ENCODE peak calls at places on chromosomes 12 and 14, in ten cellular contexts. H is GM23338, Q is lower lobe of right lung, M is GM13976, B is MCF 10A, O is bronchial epithelial cell, D is B cell, P is colonic mucosa, K is sigmoid colon, V is lower leg skin. F is an unnamed sample.

GRCh38 chr14:71165650-71166049 is 258.4 kb downstream of the PCNX1 start:
- DNase-seq in H (no peak), Q (no peak), M (no peak), B (no peak), O (no peak), D (no peak), P (peak; percentile 55), K (no peak), V (peak; percentile 21), F (no peak)

GRCh38 chr14:22613091-22613695 is 15.1 kb downstream of the ABHD4 start:
- DNase-seq in H (peak; percentile 38), Q (no peak), M (no peak), B (no peak), O (no peak), D (no peak), P (peak; percentile 3), K (no peak), V (no peak), F (no peak)

GRCh38 chr12:121345151-121345810 is 6.9 kb downstream of the ANAPC5 start:
- DNase-seq in H (no peak), Q (no peak), M (no peak), B (no peak), O (no peak), D (no peak), P (no peak), K (no peak), V (no peak), F (no peak)

GRCh38 chr14:37623552-37623951 is 28.1 kb downstream of the TTC6 start:
- DNase-seq in H (no peak), Q (no peak), M (no peak), B (peak; percentile 97), O (peak; percentile 98), D (no peak), P (no peak), K (no peak), V (no peak), F (no peak)

GRCh38 chr14:89277229-89277628 is 139.8 kb downstream of the FOXN3 start:
- DNase-seq in H (no peak), Q (no peak), M (no peak), B (no peak), O (no peak), D (no peak), P (no peak), K (no peak), V (no peak), F (no peak)

GRCh38 chr12:121223283-121223946 is 13.5 kb downstream of the P2RX4 start:
- DNase-seq in H (no peak), Q (no peak), M (peak; percentile 51), B (peak; percentile 17), O (no peak), D (no peak), P (peak; percentile 71), K (no peak), V (no peak), F (peak; percentile 88)

GRCh38 chr12:530871-531270 is 71.1 kb downstream of the B4GALNT3 start:
- DNase-seq in H (no peak), Q (no peak), M (no peak), B (no peak), O (no peak), D (no peak), P (no peak), K (no peak), V (no peak), F (no peak)

GRCh38 chr14:90839024-90839888 is 23.0 kb upstream of the TTC7B start:
- DNase-seq in H (no peak), Q (no peak), M (no peak), B (no peak), O (no peak), D (no peak), P (no peak), K (peak; percentile 78), V (peak; percentile 87), F (no peak)

GRCh38 chr12:26632746-26633145 is 200.2 kb downstream of the ITPR2 start:
- DNase-seq in H (no peak), Q (no peak), M (no peak), B (no peak), O (no peak), D (no peak), P (no peak), K (no peak), V (no peak), F (no peak)

GRCh38 chr14:24840204-24840893 is 206.4 kb upstream of the GZMB start:
- DNase-seq in H (no peak), Q (no peak), M (no peak), B (no peak), O (no peak), D (no peak), P (no peak), K (no peak), V (no peak), F (no peak)

GRCh38 chr12:106994579-106995220 is 7.8 kb upstream of the MTERF2 start:
- DNase-seq in H (no peak), Q (no peak), M (no peak), B (no peak), O (no peak), D (no peak), P (no peak), K (no peak), V (no peak), F (no peak)

GRCh38 chr14:76687611-76688372 is 73.5 kb upstream of the VASH1 start:
- DNase-seq in H (no peak), Q (no peak), M (no peak), B (no peak), O (peak; percentile 31), D (no peak), P (peak; percentile 80), K (no peak), V (no peak), F (peak; percentile 28)

GRCh38 chr12:107248187-107248586 is 154.8 kb upstream of the CRY1 start:
- DNase-seq in H (no peak), Q (no peak), M (no peak), B (no peak), O (no peak), D (no peak), P (no peak), K (no peak), V (no peak), F (no peak)

GRCh38 chr14:104639889-104640548 is 35.4 kb upstream of the TMEM179 start:
- DNase-seq in H (peak; percentile 89), Q (peak; percentile 62), M (peak; percentile 90), B (peak; percentile 60), O (peak; percentile 26), D (peak; percentile 50), P (peak; percentile 57), K (peak; percentile 72), V (no peak), F (peak; percentile 95)

GRCh38 chr12:128449146-128449894 is 182.3 kb downstream of the TMEM132C start:
- DNase-seq in H (no peak), Q (no peak), M (no peak), B (no peak), O (peak; percentile 27), D (no peak), P (no peak), K (no peak), V (no peak), F (no peak)

GRCh38 chr12:125110641-125111360 is 45.6 kb downstream of the AACS start:
- DNase-seq in H (no peak), Q (no peak), M (no peak), B (peak; percentile 61), O (no peak), D (no peak), P (peak; percentile 51), K (no peak), V (no peak), F (no peak)

GRCh38 chr12:104823985-104824441 is 134.1 kb downstream of the SLC41A2 start:
- DNase-seq in H (no peak), Q (peak; percentile 70), M (no peak), B (no peak), O (no peak), D (no peak), P (no peak), K (no peak), V (no peak), F (no peak)

GRCh38 chr12:104825408-104825807 is 132.7 kb downstream of the SLC41A2 start:
- DNase-seq in H (peak; percentile 68), Q (no peak), M (no peak), B (peak; percentile 34), O (no peak), D (no peak), P (no peak), K (no peak), V (no peak), F (peak; percentile 66)

GRCh38 chr12:104828015-104828414 is 130.1 kb downstream of the SLC41A2 start:
- DNase-seq in H (no peak), Q (no peak), M (no peak), B (no peak), O (no peak), D (no peak), P (no peak), K (no peak), V (no peak), F (no peak)

DNA sequence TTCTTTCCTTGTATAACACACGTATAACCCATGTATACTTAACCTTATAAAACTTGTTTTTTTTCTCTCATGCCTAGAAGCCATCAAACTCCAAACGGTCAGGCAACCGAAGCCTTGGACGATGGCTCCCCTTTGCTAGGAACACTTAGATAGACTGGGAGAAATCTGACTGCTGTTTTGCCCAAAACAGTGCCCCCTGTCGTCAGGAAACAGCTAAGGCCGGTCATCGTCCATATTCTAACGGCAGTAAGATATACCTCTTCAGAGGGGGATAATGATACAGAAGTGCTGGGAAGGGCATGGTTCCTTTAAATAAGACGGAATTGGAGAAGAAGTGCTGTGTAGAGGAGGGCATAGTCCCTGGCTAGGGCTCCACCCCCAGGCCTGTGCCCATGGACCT is 130.5 kb downstream of the SLC41A2 start:
- DNase-seq in H (peak; percentile 76), Q (no peak), M (no peak), B (no peak), O (no peak), D (no peak), P (no peak), K (no peak), V (no peak), F (peak; percentile 85)
- TF ChIP-seq CTCF in H (peak; percentile 87), Q (peak; percentile 31), M (no peak), B (no peak), O (peak; percentile 31), D (peak; percentile 24), P (no peak), K (no peak), V (no peak), F (peak; percentile 77)

GRCh38 chr14:78700236-78700635 is 530.1 kb downstream of the NRXN3 start:
- DNase-seq in H (no peak), Q (no peak), M (no peak), B (peak; percentile 5), O (no peak), D (no peak), P (no peak), K (no peak), V (no peak), F (no peak)
- TF ChIP-seq CTCF in H (no peak), Q (no peak), M (no peak), B (no peak), O (peak; percentile 6), D (no peak), P (no peak), K (no peak), V (no peak), F (peak; percentile 15)

GRCh38 chr12:92118826-92119536 is 26.7 kb downstream of the BTG1 start:
- DNase-seq in H (no peak), Q (no peak), M (no peak), B (no peak), O (no peak), D (no peak), P (no peak), K (no peak), V (no peak), F (no peak)
- TF ChIP-seq CTCF in H (no peak), Q (no peak), M (no peak), B (no peak), O (no peak), D (no peak), P (no peak), K (no peak), V (no peak), F (no peak)

GRCh38 chr12:52305921-52306705 is 14.8 kb upstream of the KRT81 start:
- DNase-seq in H (peak; percentile 26), Q (no peak), M (no peak), B (peak; percentile 37), O (no peak), D (no peak), P (no peak), K (peak; percentile 43), V (peak; percentile 54), F (peak; percentile 75)
- TF ChIP-seq CTCF in H (peak; percentile 43), Q (no peak), M (no peak), B (peak; percentile 32), O (peak; percentile 38), D (no peak), P (no peak), K (no peak), V (no peak), F (peak; percentile 72)

F was measured in endodermal cell.